ENCODE peak calls at places on chromosomes 4 and X, in four cellular contexts. One of them, this sample, is unnamed.

GRCh38 chr4:5928241-5928640 is 35.4 kb upstream of the CRMP1 start:
- DNase-seq in fibroblast of lung: no peak
- DNase-seq in NAMALWA: no peak
- DNase-seq in astrocyte of the hippocampus: no peak
- DNase-seq in this sample: no peak

GRCh38 chr4:61210186-61210939 is 10.2 kb downstream of the ADGRL3 start:
- DNase-seq in fibroblast of lung: no peak
- DNase-seq in NAMALWA: no peak
- DNase-seq in astrocyte of the hippocampus: peak; percentile 83
- DNase-seq in this sample: no peak

GRCh38 chr4:4758708-4759107 is 100.8 kb upstream of the MSX1 start:
- DNase-seq in fibroblast of lung: no peak
- DNase-seq in NAMALWA: no peak
- DNase-seq in astrocyte of the hippocampus: no peak
- DNase-seq in this sample: no peak

GRCh38 chrX:2464677-2465166 is 36.1 kb downstream of the DHRSX start:
- DNase-seq in fibroblast of lung: peak; percentile 28
- DNase-seq in NAMALWA: no peak
- DNase-seq in astrocyte of the hippocampus: no peak
- DNase-seq in this sample: no peak

GRCh38 chrX:105694839-105695238 is 127.5 kb upstream of the NRK start:
- DNase-seq in fibroblast of lung: no peak
- DNase-seq in NAMALWA: no peak
- DNase-seq in astrocyte of the hippocampus: no peak
- DNase-seq in this sample: no peak

GRCh38 chr4:170025523-170026252 is 507 bp downstream of the MFAP3L start:
- DNase-seq in fibroblast of lung: no peak
- DNase-seq in NAMALWA: no peak
- DNase-seq in astrocyte of the hippocampus: peak; percentile 48
- DNase-seq in this sample: no peak

GRCh38 chrX:91122141-91122540 is 312.5 kb upstream of the PABPC5 start:
- DNase-seq in fibroblast of lung: no peak
- DNase-seq in NAMALWA: no peak
- DNase-seq in astrocyte of the hippocampus: no peak
- DNase-seq in this sample: no peak

GRCh38 chr4:163651761-163652160 is 157.3 kb downstream of the TMA16 start:
- DNase-seq in fibroblast of lung: peak; percentile 19
- DNase-seq in NAMALWA: no peak
- DNase-seq in astrocyte of the hippocampus: no peak
- DNase-seq in this sample: no peak

GRCh38 chr4:184265566-184266351 is 48.1 kb upstream of the ENPP6 start:
- DNase-seq in fibroblast of lung: peak; percentile 49
- DNase-seq in NAMALWA: peak; percentile 26
- DNase-seq in astrocyte of the hippocampus: peak; percentile 52
- DNase-seq in this sample: peak; percentile 33

GRCh38 chr4:168923526-168924194 is 86.4 kb downstream of the CBR4 start:
- DNase-seq in fibroblast of lung: peak; percentile 73
- DNase-seq in NAMALWA: peak; percentile 72
- DNase-seq in astrocyte of the hippocampus: peak; percentile 85
- DNase-seq in this sample: peak; percentile 72

GRCh38 chrX:153740631-153741222 is 16.1 kb downstream of the ABCD1 start:
- DNase-seq in fibroblast of lung: no peak
- DNase-seq in NAMALWA: no peak
- DNase-seq in astrocyte of the hippocampus: no peak
- DNase-seq in this sample: no peak

GRCh38 chrX:283115-283845 is 2.1 kb downstream of the PLCXD1 start:
- DNase-seq in fibroblast of lung: peak; percentile 87
- DNase-seq in NAMALWA: peak; percentile 98
- DNase-seq in astrocyte of the hippocampus: peak; percentile 94
- DNase-seq in this sample: peak; percentile 79

GRCh38 chr4:152102184-152103000 is 341.6 kb upstream of the GATB start:
- DNase-seq in fibroblast of lung: peak; percentile 83
- DNase-seq in NAMALWA: no peak
- DNase-seq in astrocyte of the hippocampus: peak; percentile 54
- DNase-seq in this sample: no peak

GRCh38 chr4:96009720-96010119 is 169.8 kb downstream of the PDHA2 start:
- DNase-seq in fibroblast of lung: peak; percentile 74
- DNase-seq in NAMALWA: no peak
- DNase-seq in astrocyte of the hippocampus: peak; percentile 63
- DNase-seq in this sample: no peak

GRCh38 chr4:28010543-28011235 is 1150.0 kb downstream of the STIM2 start:
- DNase-seq in fibroblast of lung: no peak
- DNase-seq in NAMALWA: no peak
- DNase-seq in astrocyte of the hippocampus: no peak
- DNase-seq in this sample: no peak

GRCh38 chr4:94540476-94540875 is 88.7 kb downstream of the PDLIM5 start:
- DNase-seq in fibroblast of lung: no peak
- DNase-seq in NAMALWA: no peak
- DNase-seq in astrocyte of the hippocampus: no peak
- DNase-seq in this sample: no peak

GRCh38 chrX:154371771-154372300 is 2.6 kb downstream of the FLNA start:
- DNase-seq in fibroblast of lung: no peak
- DNase-seq in NAMALWA: no peak
- DNase-seq in astrocyte of the hippocampus: no peak
- DNase-seq in this sample: no peak

GRCh38 chr4:99754756-99755155 is 61.9 kb upstream of the DAPP1 start:
- DNase-seq in fibroblast of lung: peak; percentile 2
- DNase-seq in NAMALWA: no peak
- DNase-seq in astrocyte of the hippocampus: no peak
- DNase-seq in this sample: no peak

GRCh38 chrX:13001961-13002671 is 27.2 kb downstream of the TMSB4X start:
- DNase-seq in fibroblast of lung: peak; percentile 32
- DNase-seq in NAMALWA: peak; percentile 11
- DNase-seq in astrocyte of the hippocampus: no peak
- DNase-seq in this sample: no peak

GRCh38 chr4:129327637-129328036 is 231.7 kb downstream of the C4orf33 start:
- DNase-seq in fibroblast of lung: no peak
- DNase-seq in NAMALWA: no peak
- DNase-seq in astrocyte of the hippocampus: no peak
- DNase-seq in this sample: no peak

GRCh38 chrX:122816288-122816687 is 367.8 kb upstream of the GRIA3 start:
- DNase-seq in fibroblast of lung: no peak
- DNase-seq in NAMALWA: no peak
- DNase-seq in astrocyte of the hippocampus: no peak
- DNase-seq in this sample: no peak

GRCh38 chr4:33060873-33061542 is 2340.8 kb downstream of the PCDH7 start:
- DNase-seq in fibroblast of lung: peak; percentile 39
- DNase-seq in NAMALWA: peak; percentile 63
- DNase-seq in astrocyte of the hippocampus: peak; percentile 69
- DNase-seq in this sample: peak; percentile 76

GRCh38 chr4:11599044-11599443 is 170.3 kb upstream of the HS3ST1 start:
- DNase-seq in fibroblast of lung: no peak
- DNase-seq in NAMALWA: no peak
- DNase-seq in astrocyte of the hippocampus: no peak
- DNase-seq in this sample: no peak

GRCh38 chr4:5711479-5712184 is 631 bp downstream of the EVC start:
- DNase-seq in fibroblast of lung: peak; percentile 74
- DNase-seq in NAMALWA: no peak
- DNase-seq in astrocyte of the hippocampus: peak; percentile 77
- DNase-seq in this sample: peak; percentile 26

GRCh38 chrX:29043751-29044150 is 456.5 kb downstream of the IL1RAPL1 start:
- DNase-seq in fibroblast of lung: no peak
- DNase-seq in NAMALWA: no peak
- DNase-seq in astrocyte of the hippocampus: no peak
- DNase-seq in this sample: no peak

This sample was measured in foreskin fibroblast.